ENCODE peak calls at places on chromosomes 2 and 18, in seven cellular contexts. One of them, this sample, is unnamed.

GRCh38 chr2:20067992-20068727 is 16.7 kb upstream of the LAPTM4A start:
- DNase-seq in K562: no peak
- DNase-seq in SK-N-SH: no peak
- DNase-seq in GM12892: no peak
- DNase-seq in HepG2: no peak
- DNase-seq in GM12878: no peak
- DNase-seq in H1: no peak
- DNase-seq in this sample: no peak

GRCh38 chr2:221402072-221402471 is 170.0 kb downstream of the EPHA4 start:
- DNase-seq in K562: no peak
- DNase-seq in SK-N-SH: no peak
- DNase-seq in GM12892: no peak
- DNase-seq in HepG2: no peak
- DNase-seq in GM12878: no peak
- DNase-seq in H1: no peak
- DNase-seq in this sample: no peak

GRCh38 chr2:109721626-109722025 is 72.5 kb upstream of the RGPD5 start:
- DNase-seq in K562: no peak
- DNase-seq in SK-N-SH: no peak
- DNase-seq in GM12892: no peak
- DNase-seq in HepG2: no peak
- DNase-seq in GM12878: no peak
- DNase-seq in H1: peak; percentile 23
- DNase-seq in this sample: no peak

GRCh38 chr2:165646321-165646801 is 147.7 kb downstream of the GALNT3 start:
- DNase-seq in K562: no peak
- DNase-seq in SK-N-SH: peak; percentile 56
- DNase-seq in GM12892: no peak
- DNase-seq in HepG2: no peak
- DNase-seq in GM12878: no peak
- DNase-seq in H1: no peak
- DNase-seq in this sample: no peak

GRCh38 chr2:50613161-50613560 is 418.8 kb downstream of the NRXN1 start:
- DNase-seq in K562: no peak
- DNase-seq in SK-N-SH: no peak
- DNase-seq in GM12892: no peak
- DNase-seq in HepG2: no peak
- DNase-seq in GM12878: no peak
- DNase-seq in H1: no peak
- DNase-seq in this sample: no peak

GRCh38 chr18:64438178-64438577 is 289.3 kb upstream of the LINC00305 start:
- DNase-seq in K562: no peak
- DNase-seq in SK-N-SH: no peak
- DNase-seq in GM12892: no peak
- DNase-seq in HepG2: no peak
- DNase-seq in GM12878: no peak
- DNase-seq in H1: no peak
- DNase-seq in this sample: no peak

GRCh38 chr18:28110924-28111323 is 66.0 kb downstream of the CDH2 start:
- DNase-seq in K562: no peak
- DNase-seq in SK-N-SH: no peak
- DNase-seq in GM12892: no peak
- DNase-seq in HepG2: no peak
- DNase-seq in GM12878: no peak
- DNase-seq in H1: no peak
- DNase-seq in this sample: no peak

GRCh38 chr2:86706220-86706619 is 13.9 kb upstream of the RMND5A start:
- DNase-seq in K562: no peak
- DNase-seq in SK-N-SH: no peak
- DNase-seq in GM12892: no peak
- DNase-seq in HepG2: peak; percentile 47
- DNase-seq in GM12878: no peak
- DNase-seq in H1: no peak
- DNase-seq in this sample: no peak

GRCh38 chr18:48539406-48540328 is 836 bp downstream of the CTIF start:
- DNase-seq in K562: peak; percentile 44
- DNase-seq in SK-N-SH: peak; percentile 71
- DNase-seq in GM12892: peak; percentile 31
- DNase-seq in HepG2: no peak
- DNase-seq in GM12878: no peak
- DNase-seq in H1: peak; percentile 79
- DNase-seq in this sample: peak; percentile 33

GRCh38 chr2:198890490-198890889 is 567.2 kb downstream of the SATB2 start:
- DNase-seq in K562: no peak
- DNase-seq in SK-N-SH: no peak
- DNase-seq in GM12892: no peak
- DNase-seq in HepG2: no peak
- DNase-seq in GM12878: no peak
- DNase-seq in H1: no peak
- DNase-seq in this sample: no peak

GRCh38 chr18:51089691-51090090 is 59.7 kb downstream of the SMAD4 start:
- DNase-seq in K562: no peak
- DNase-seq in SK-N-SH: no peak
- DNase-seq in GM12892: no peak
- DNase-seq in HepG2: no peak
- DNase-seq in GM12878: no peak
- DNase-seq in H1: no peak
- DNase-seq in this sample: no peak

GRCh38 chr18:37631422-37631821 is 65.8 kb upstream of the CELF4 start:
- DNase-seq in K562: no peak
- DNase-seq in SK-N-SH: no peak
- DNase-seq in GM12892: no peak
- DNase-seq in HepG2: no peak
- DNase-seq in GM12878: no peak
- DNase-seq in H1: no peak
- DNase-seq in this sample: no peak

GRCh38 chr2:196638765-196639164 is 750 bp upstream of the CCDC150 start:
- DNase-seq in K562: no peak
- DNase-seq in SK-N-SH: no peak
- DNase-seq in GM12892: no peak
- DNase-seq in HepG2: no peak
- DNase-seq in GM12878: no peak
- DNase-seq in H1: no peak
- DNase-seq in this sample: no peak

GRCh38 chr2:122863516-122863915 is 1108.1 kb downstream of the TSN start:
- DNase-seq in K562: no peak
- DNase-seq in SK-N-SH: no peak
- DNase-seq in GM12892: no peak
- DNase-seq in HepG2: no peak
- DNase-seq in GM12878: peak; percentile 38
- DNase-seq in H1: no peak
- DNase-seq in this sample: no peak

GRCh38 chr2:176558574-176559140 is 289.4 kb downstream of the MTX2 start:
- DNase-seq in K562: no peak
- DNase-seq in SK-N-SH: no peak
- DNase-seq in GM12892: no peak
- DNase-seq in HepG2: no peak
- DNase-seq in GM12878: no peak
- DNase-seq in H1: no peak
- DNase-seq in this sample: no peak

GRCh38 chr2:99448556-99448955 is 41.3 kb downstream of the REV1 start:
- DNase-seq in K562: no peak
- DNase-seq in SK-N-SH: no peak
- DNase-seq in GM12892: no peak
- DNase-seq in HepG2: no peak
- DNase-seq in GM12878: no peak
- DNase-seq in H1: no peak
- DNase-seq in this sample: no peak

DNA sequence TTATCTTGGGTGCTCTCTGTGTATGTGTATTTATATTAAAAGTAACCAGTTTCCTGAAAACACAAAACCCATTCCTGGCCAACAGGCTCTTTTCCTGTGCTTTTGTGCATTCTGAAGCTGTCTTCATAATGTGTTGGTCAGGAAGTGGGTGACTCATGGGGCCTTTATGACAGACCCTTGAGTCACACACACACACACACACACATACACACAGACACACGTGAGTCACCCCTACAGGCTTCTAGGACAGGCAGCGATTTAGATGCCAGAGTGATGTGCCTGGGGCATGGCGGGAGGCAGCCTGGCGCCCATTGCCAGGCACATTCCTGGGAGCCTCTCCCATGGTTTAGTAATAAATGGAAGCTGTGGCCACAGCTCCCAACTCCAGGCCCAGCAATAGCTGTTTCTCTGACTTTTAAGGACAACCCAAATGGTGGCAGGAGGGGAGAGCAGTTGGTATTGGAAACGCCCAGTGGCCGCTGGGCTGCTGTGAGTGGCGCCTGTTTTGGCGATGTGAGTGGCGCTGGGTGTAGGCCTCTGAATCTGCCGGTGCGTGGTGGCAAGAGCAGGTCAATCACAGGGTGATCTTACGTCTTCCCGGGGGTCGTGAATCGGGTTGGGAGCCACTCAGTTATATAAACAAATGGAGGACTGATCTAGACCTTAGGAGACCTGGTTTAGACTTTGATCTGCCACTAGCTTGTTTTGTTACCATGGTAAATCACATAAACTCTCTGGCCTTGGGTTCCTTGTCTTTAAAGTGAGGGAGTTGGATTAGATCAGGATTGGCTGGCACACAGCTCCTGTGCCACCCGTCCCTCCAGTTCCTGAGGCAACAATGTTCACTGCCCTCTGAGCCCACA is 150.7 kb upstream of the DLX2 start:
- DNase-seq in K562: peak; percentile 68
- DNase-seq in SK-N-SH: peak; percentile 34
- DNase-seq in GM12892: no peak
- DNase-seq in HepG2: peak; percentile 91
- DNase-seq in GM12878: no peak
- DNase-seq in H1: no peak
- DNase-seq in this sample: no peak
- TF ChIP-seq POLR2AphosphoS5 in K562: no peak
- TF ChIP-seq POLR2AphosphoS5 in SK-N-SH: peak; percentile 95
- TF ChIP-seq POLR2AphosphoS5 in GM12892: no peak
- TF ChIP-seq POLR2AphosphoS5 in HepG2: no peak
- TF ChIP-seq POLR2AphosphoS5 in GM12878: no peak
- TF ChIP-seq POLR2AphosphoS5 in H1: no peak
- TF ChIP-seq POLR2AphosphoS5 in this sample: no peak

DNA sequence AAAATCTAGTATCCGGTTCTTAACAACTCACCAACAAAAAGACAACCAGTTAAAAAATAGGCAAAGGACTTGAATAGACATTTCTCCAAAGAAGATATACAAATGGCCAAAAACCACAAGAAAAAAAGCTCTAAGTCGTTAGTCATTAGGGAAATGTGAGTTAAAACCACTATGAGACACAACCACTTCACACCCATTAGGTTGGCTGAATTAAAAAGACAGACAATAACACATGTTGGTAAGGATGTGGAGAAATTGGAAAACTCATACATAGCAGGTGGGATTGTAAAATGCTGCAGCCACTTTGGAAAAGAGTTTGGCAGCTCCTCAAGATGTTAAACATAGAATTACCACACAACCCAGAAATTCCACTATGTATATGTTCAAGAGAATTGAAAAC is 117.6 kb upstream of the SPATS2L start:
- DNase-seq in K562: no peak
- DNase-seq in SK-N-SH: no peak
- DNase-seq in GM12892: no peak
- DNase-seq in HepG2: no peak
- DNase-seq in GM12878: no peak
- DNase-seq in H1: no peak
- DNase-seq in this sample: no peak
- TF ChIP-seq TAF1 in K562: no peak
- TF ChIP-seq TAF1 in SK-N-SH: no peak
- TF ChIP-seq TAF1 in GM12892: no peak
- TF ChIP-seq TAF1 in HepG2: no peak
- TF ChIP-seq TAF1 in GM12878: no peak
- TF ChIP-seq TAF1 in H1: no peak
- TF ChIP-seq TAF1 in this sample: no peak

GRCh38 chr18:25253136-25253535 is 98.8 kb downstream of the ZNF521 start:
- DNase-seq in K562: no peak
- DNase-seq in SK-N-SH: no peak
- DNase-seq in GM12892: no peak
- DNase-seq in HepG2: no peak
- DNase-seq in GM12878: no peak
- DNase-seq in H1: no peak
- DNase-seq in this sample: no peak
- TF ChIP-seq POLR2AphosphoS5 in K562: no peak
- TF ChIP-seq POLR2AphosphoS5 in SK-N-SH: no peak
- TF ChIP-seq POLR2AphosphoS5 in GM12892: no peak
- TF ChIP-seq POLR2AphosphoS5 in HepG2: no peak
- TF ChIP-seq POLR2AphosphoS5 in GM12878: no peak
- TF ChIP-seq POLR2AphosphoS5 in H1: no peak
- TF ChIP-seq POLR2AphosphoS5 in this sample: no peak

DNA sequence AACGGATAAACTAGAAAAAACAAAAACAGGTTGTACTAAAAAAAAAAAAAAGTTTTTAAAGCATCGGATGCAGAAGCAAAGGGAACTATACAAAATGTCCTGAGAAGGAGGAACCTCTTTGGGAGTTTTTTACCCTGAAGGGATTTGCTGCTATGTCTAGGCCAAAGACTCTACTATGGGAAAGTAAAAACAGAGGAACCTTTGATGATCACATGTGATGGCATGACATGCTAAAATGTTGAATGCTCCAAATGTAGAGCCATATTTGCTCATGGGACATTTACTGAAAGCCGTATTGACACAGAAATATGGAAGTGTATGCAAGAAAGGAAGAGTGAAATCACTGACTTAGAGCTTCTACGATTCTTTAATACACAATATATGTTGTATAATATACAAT is 992.0 kb upstream of the ZEB2 start:
- DNase-seq in K562: no peak
- DNase-seq in SK-N-SH: no peak
- DNase-seq in GM12892: no peak
- DNase-seq in HepG2: no peak
- DNase-seq in GM12878: no peak
- DNase-seq in H1: no peak
- DNase-seq in this sample: no peak
- TF ChIP-seq TAF1 in K562: no peak
- TF ChIP-seq TAF1 in SK-N-SH: no peak
- TF ChIP-seq TAF1 in GM12892: no peak
- TF ChIP-seq TAF1 in HepG2: no peak
- TF ChIP-seq TAF1 in GM12878: no peak
- TF ChIP-seq TAF1 in H1: no peak
- TF ChIP-seq TAF1 in this sample: no peak

GRCh38 chr18:35409921-35410320 is 32.8 kb upstream of the ZNF396 start:
- DNase-seq in K562: peak; percentile 52
- DNase-seq in SK-N-SH: no peak
- DNase-seq in GM12892: no peak
- DNase-seq in HepG2: no peak
- DNase-seq in GM12878: no peak
- DNase-seq in H1: no peak
- DNase-seq in this sample: no peak
- TF ChIP-seq POLR2AphosphoS5 in K562: no peak
- TF ChIP-seq POLR2AphosphoS5 in SK-N-SH: no peak
- TF ChIP-seq POLR2AphosphoS5 in GM12892: no peak
- TF ChIP-seq POLR2AphosphoS5 in HepG2: no peak
- TF ChIP-seq POLR2AphosphoS5 in GM12878: no peak
- TF ChIP-seq POLR2AphosphoS5 in H1: no peak
- TF ChIP-seq POLR2AphosphoS5 in this sample: no peak

This sample was measured in GM12891.